ENCODE peak calls at places on chromosomes 7 and 10, in five cellular contexts. One of them, this sample, is unnamed.

GRCh38 chr7:450741-451140 is 68.9 kb downstream of the PDGFA start:
- DNase-seq in sigmoid colon: no peak
- DNase-seq in IMR-90: no peak
- DNase-seq in left ventricle myocardium inferior: no peak
- DNase-seq in esophagus squamous epithelium: no peak
- DNase-seq in this sample: no peak

GRCh38 chr7:4131043-4131442 is 551.1 kb upstream of the FOXK1 start:
- DNase-seq in sigmoid colon: peak; percentile 14
- DNase-seq in IMR-90: no peak
- DNase-seq in left ventricle myocardium inferior: no peak
- DNase-seq in esophagus squamous epithelium: no peak
- DNase-seq in this sample: no peak

GRCh38 chr10:57338823-57339558 is 928.7 kb downstream of the IPMK start:
- DNase-seq in sigmoid colon: no peak
- DNase-seq in IMR-90: peak; percentile 41
- DNase-seq in left ventricle myocardium inferior: no peak
- DNase-seq in esophagus squamous epithelium: no peak
- DNase-seq in this sample: peak; percentile 13

GRCh38 chr10:133359554-133359971 is 1.7 kb upstream of the FUOM start:
- DNase-seq in sigmoid colon: no peak
- DNase-seq in IMR-90: no peak
- DNase-seq in left ventricle myocardium inferior: no peak
- DNase-seq in esophagus squamous epithelium: no peak
- DNase-seq in this sample: peak; percentile 45

GRCh38 chr10:92847185-92847864 is 995 bp upstream of the EXOC6 start:
- DNase-seq in sigmoid colon: no peak
- DNase-seq in IMR-90: peak; percentile 18
- DNase-seq in left ventricle myocardium inferior: no peak
- DNase-seq in esophagus squamous epithelium: no peak
- DNase-seq in this sample: peak; percentile 73

GRCh38 chr10:102421645-102422585 is 1.3 kb downstream of the FBXL15 start:
- DNase-seq in sigmoid colon: peak; percentile 73
- DNase-seq in IMR-90: no peak
- DNase-seq in left ventricle myocardium inferior: no peak
- DNase-seq in esophagus squamous epithelium: no peak
- DNase-seq in this sample: peak; percentile 48

GRCh38 chr10:24953350-24954074 is 1.1 kb upstream of the PRTFDC1 start:
- DNase-seq in sigmoid colon: no peak
- DNase-seq in IMR-90: peak; percentile 40
- DNase-seq in left ventricle myocardium inferior: no peak
- DNase-seq in esophagus squamous epithelium: no peak
- DNase-seq in this sample: no peak

GRCh38 chr7:129438839-129439640 is 4.8 kb downstream of the STRIP2 start:
- DNase-seq in sigmoid colon: no peak
- DNase-seq in IMR-90: peak; percentile 70
- DNase-seq in left ventricle myocardium inferior: no peak
- DNase-seq in esophagus squamous epithelium: no peak
- DNase-seq in this sample: peak; percentile 90

GRCh38 chr7:159040912-159041711 is 103.6 kb downstream of the VIPR2 start:
- DNase-seq in sigmoid colon: peak; percentile 61
- DNase-seq in IMR-90: no peak
- DNase-seq in left ventricle myocardium inferior: no peak
- DNase-seq in esophagus squamous epithelium: no peak
- DNase-seq in this sample: no peak

GRCh38 chr7:128027485-128027980 is 3.7 kb downstream of the LRRC4 start:
- DNase-seq in sigmoid colon: no peak
- DNase-seq in IMR-90: peak; percentile 25
- DNase-seq in left ventricle myocardium inferior: no peak
- DNase-seq in esophagus squamous epithelium: no peak
- DNase-seq in this sample: no peak

GRCh38 chr10:11160982-11161554 is 143.4 kb downstream of the CELF2 start:
- DNase-seq in sigmoid colon: peak; percentile 77
- DNase-seq in IMR-90: no peak
- DNase-seq in left ventricle myocardium inferior: no peak
- DNase-seq in esophagus squamous epithelium: no peak
- DNase-seq in this sample: no peak

GRCh38 chr7:50659329-50659965 is 94.2 kb upstream of the DDC start:
- DNase-seq in sigmoid colon: no peak
- DNase-seq in IMR-90: no peak
- DNase-seq in left ventricle myocardium inferior: no peak
- DNase-seq in esophagus squamous epithelium: no peak
- DNase-seq in this sample: no peak
- H3K4me1 ChIP-seq in sigmoid colon: peaks cover 68% of the 10 kb centered on the region
- H3K4me1 ChIP-seq in IMR-90: peaks cover 2% of the 10 kb centered on the region
- H3K4me1 ChIP-seq in left ventricle myocardium inferior: peaks cover 100% of the 10 kb centered on the region
- H3K4me1 ChIP-seq in esophagus squamous epithelium: peaks cover 78% of the 10 kb centered on the region
- H3K4me1 ChIP-seq in this sample: peaks cover 10% of the 10 kb centered on the region

DNA sequence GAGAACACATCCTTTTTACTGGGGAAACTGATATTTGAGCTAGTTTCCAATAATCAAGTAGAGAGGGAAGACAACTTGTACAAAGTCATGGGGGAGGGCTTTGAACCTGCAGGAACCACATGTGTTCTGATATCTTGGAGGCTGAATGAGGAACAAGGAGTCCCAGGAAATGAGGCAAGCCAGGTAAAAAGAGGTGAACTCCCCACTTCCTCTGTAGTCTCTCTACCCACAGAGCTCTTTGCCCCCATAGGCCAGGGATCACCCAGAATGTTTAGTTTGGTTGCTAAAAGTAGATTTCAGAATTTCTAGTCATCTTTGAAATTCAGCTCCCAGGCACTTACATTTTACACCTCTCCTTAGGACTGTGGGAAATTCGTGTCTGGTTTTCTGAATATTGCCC is 276.4 kb downstream of the SFMBT2 start:
- DNase-seq in sigmoid colon: no peak
- DNase-seq in IMR-90: no peak
- DNase-seq in left ventricle myocardium inferior: no peak
- DNase-seq in esophagus squamous epithelium: no peak
- DNase-seq in this sample: no peak
- TF ChIP-seq CTCF in sigmoid colon: no peak
- TF ChIP-seq CTCF in IMR-90: no peak
- TF ChIP-seq CTCF in left ventricle myocardium inferior: no peak
- TF ChIP-seq CTCF in esophagus squamous epithelium: no peak
- TF ChIP-seq CTCF in this sample: no peak

DNA sequence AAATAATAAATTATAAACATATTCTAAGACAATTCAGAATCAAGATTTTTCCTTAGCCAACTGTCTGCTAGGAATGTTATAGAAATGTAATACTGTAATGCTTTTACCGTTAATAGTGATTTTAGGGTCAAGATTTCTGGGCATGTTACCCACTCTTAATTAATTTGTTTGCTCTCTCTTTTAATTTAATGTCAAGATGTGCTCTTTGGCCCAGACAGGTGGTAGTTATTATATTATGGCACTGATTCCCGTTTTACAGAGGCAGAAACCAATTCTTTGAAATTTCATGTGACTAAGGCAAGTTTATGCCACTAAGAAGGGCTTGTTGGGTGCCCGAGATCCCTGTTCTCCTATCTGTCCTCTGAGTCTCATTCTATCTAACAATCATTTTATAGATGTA is 959 bp upstream of the FAM107B start:
- DNase-seq in sigmoid colon: no peak
- DNase-seq in IMR-90: no peak
- DNase-seq in left ventricle myocardium inferior: no peak
- DNase-seq in esophagus squamous epithelium: no peak
- DNase-seq in this sample: no peak
- H3K27ac ChIP-seq in sigmoid colon: no peak overlapping the region
- H3K27ac ChIP-seq in IMR-90: no peak overlapping the region
- H3K27ac ChIP-seq in left ventricle myocardium inferior: no peak overlapping the region
- H3K27ac ChIP-seq in esophagus squamous epithelium: peak overlapping the region; percentile 62
- H3K27ac ChIP-seq in this sample: no peak overlapping the region

GRCh38 chr10:100567249-100567648 is 31.5 kb downstream of the HIF1AN start:
- DNase-seq in sigmoid colon: no peak
- DNase-seq in IMR-90: no peak
- DNase-seq in left ventricle myocardium inferior: no peak
- DNase-seq in esophagus squamous epithelium: no peak
- DNase-seq in this sample: no peak

GRCh38 chr10:100568937-100569336 is 33.2 kb downstream of the HIF1AN start:
- DNase-seq in sigmoid colon: no peak
- DNase-seq in IMR-90: no peak
- DNase-seq in left ventricle myocardium inferior: no peak
- DNase-seq in esophagus squamous epithelium: no peak
- DNase-seq in this sample: no peak

GRCh38 chr10:100566561-100566960 is 30.8 kb downstream of the HIF1AN start:
- DNase-seq in sigmoid colon: no peak
- DNase-seq in IMR-90: no peak
- DNase-seq in left ventricle myocardium inferior: no peak
- DNase-seq in esophagus squamous epithelium: no peak
- DNase-seq in this sample: no peak

GRCh38 chr10:100569687-100570517 is 34.2 kb downstream of the HIF1AN start:
- DNase-seq in sigmoid colon: no peak
- DNase-seq in IMR-90: no peak
- DNase-seq in left ventricle myocardium inferior: no peak
- DNase-seq in esophagus squamous epithelium: no peak
- DNase-seq in this sample: no peak

GRCh38 chr10:100567826-100568225 is 32.1 kb downstream of the HIF1AN start:
- DNase-seq in sigmoid colon: no peak
- DNase-seq in IMR-90: no peak
- DNase-seq in left ventricle myocardium inferior: no peak
- DNase-seq in esophagus squamous epithelium: no peak
- DNase-seq in this sample: no peak
- H3K4me1 ChIP-seq in sigmoid colon: peaks cover 2% of the 10 kb centered on the region
- H3K4me1 ChIP-seq in IMR-90: no peaks in the 10 kb centered on the region
- H3K4me1 ChIP-seq in left ventricle myocardium inferior: peaks cover 1% of the 10 kb centered on the region
- H3K4me1 ChIP-seq in esophagus squamous epithelium: peaks cover under 1% of the 10 kb centered on the region
- H3K4me1 ChIP-seq in this sample: no peaks in the 10 kb centered on the region